ENCODE peak calls at places on chromosomes 16 and 17, in five cellular contexts. One of them, this sample, is unnamed.

GRCh38 chr16:53055603-53056527 is 1.1 kb downstream of the CHD9 start:
- DNase-seq in BJ: no peak
- DNase-seq in endothelial cell: peak
- DNase-seq in fibroblast of pulmonary artery: peak
- DNase-seq in mammary epithelial cell: peak
- DNase-seq in this sample: peak

GRCh38 chr16:77437859-77438258 is 3.0 kb upstream of the ADAMTS18 start:
- DNase-seq in BJ: no peak
- DNase-seq in fibroblast of pulmonary artery: peak
- DNase-seq in mammary epithelial cell: no peak
- DNase-seq in endothelial cell: no peak
- DNase-seq in this sample: no peak

GRCh38 chr16:68289621-68290329 is 21.0 kb downstream of the SLC7A6OS start:
- DNase-seq in fibroblast of pulmonary artery: peak
- DNase-seq in BJ: peak
- DNase-seq in mammary epithelial cell: no peak
- DNase-seq in endothelial cell: no peak
- DNase-seq in this sample: no peak

GRCh38 chr16:81997738-81998137 is 13.5 kb downstream of the SDR42E1 start:
- DNase-seq in BJ: peak
- DNase-seq in endothelial cell: no peak
- DNase-seq in mammary epithelial cell: peak
- DNase-seq in fibroblast of pulmonary artery: peak
- DNase-seq in this sample: no peak

GRCh38 chr17:56887552-56888467 is 26.0 kb downstream of the TRIM25 start:
- DNase-seq in BJ: no peak
- DNase-seq in mammary epithelial cell: peak
- DNase-seq in fibroblast of pulmonary artery: no peak
- DNase-seq in endothelial cell: no peak
- DNase-seq in this sample: no peak

GRCh38 chr17:28861393-28862203 is 6.8 kb downstream of the ERAL1 start:
- DNase-seq in BJ: no peak
- DNase-seq in fibroblast of pulmonary artery: no peak
- DNase-seq in endothelial cell: no peak
- DNase-seq in mammary epithelial cell: no peak
- DNase-seq in this sample: peak

GRCh38 chr16:89257757-89258465 is 40.4 kb downstream of the ZNF778 start:
- DNase-seq in mammary epithelial cell: no peak
- DNase-seq in endothelial cell: no peak
- DNase-seq in BJ: no peak
- DNase-seq in fibroblast of pulmonary artery: no peak
- DNase-seq in this sample: no peak

GRCh38 chr17:75826561-75827290 is 17.5 kb downstream of the UNC13D start:
- DNase-seq in BJ: no peak
- DNase-seq in endothelial cell: no peak
- DNase-seq in mammary epithelial cell: no peak
- DNase-seq in fibroblast of pulmonary artery: no peak
- DNase-seq in this sample: no peak

GRCh38 chr16:27708651-27709050 is 158.7 kb downstream of the KATNIP start:
- DNase-seq in fibroblast of pulmonary artery: no peak
- DNase-seq in endothelial cell: no peak
- DNase-seq in mammary epithelial cell: no peak
- DNase-seq in BJ: no peak
- DNase-seq in this sample: no peak

GRCh38 chr17:74139120-74139519 is 64.4 kb upstream of the RPL38 start:
- DNase-seq in fibroblast of pulmonary artery: no peak
- DNase-seq in mammary epithelial cell: no peak
- DNase-seq in endothelial cell: no peak
- DNase-seq in BJ: no peak
- DNase-seq in this sample: no peak

DNA sequence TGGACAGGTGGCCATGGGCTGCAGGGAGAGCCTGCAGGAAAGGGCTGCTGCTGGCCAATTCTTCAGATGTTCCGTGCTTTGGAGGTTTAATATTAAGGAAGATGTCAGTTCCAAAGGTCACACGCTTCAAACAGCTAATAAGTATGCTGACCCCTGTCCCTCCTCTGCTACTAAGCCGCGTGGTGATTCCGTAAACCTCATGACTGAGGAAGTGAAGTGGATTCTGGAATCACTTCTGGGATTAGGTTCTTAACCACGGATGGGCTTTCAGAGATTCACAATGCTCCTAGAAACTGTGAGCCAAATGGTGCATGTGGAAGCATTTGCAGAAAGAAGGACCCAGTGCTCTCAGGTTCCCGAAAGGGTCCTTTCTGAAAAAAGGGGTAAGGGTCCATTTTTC is 28.5 kb upstream of the ERN1 start:
- DNase-seq in mammary epithelial cell: no peak
- DNase-seq in fibroblast of pulmonary artery: no peak
- DNase-seq in endothelial cell: no peak
- DNase-seq in BJ: no peak
- DNase-seq in this sample: no peak
- TF ChIP-seq CTCF in mammary epithelial cell: no peak
- TF ChIP-seq CTCF in fibroblast of pulmonary artery: no peak
- TF ChIP-seq CTCF in endothelial cell: no peak
- TF ChIP-seq CTCF in BJ: no peak
- TF ChIP-seq CTCF in this sample: no peak

GRCh38 chr16:25709182-25709581 is 17.4 kb downstream of the HS3ST4 start:
- DNase-seq in endothelial cell: no peak
- DNase-seq in fibroblast of pulmonary artery: no peak
- DNase-seq in BJ: no peak
- DNase-seq in mammary epithelial cell: no peak
- DNase-seq in this sample: no peak

GRCh38 chr16:25707553-25707952 is 15.8 kb downstream of the HS3ST4 start:
- DNase-seq in BJ: no peak
- DNase-seq in endothelial cell: no peak
- DNase-seq in mammary epithelial cell: no peak
- DNase-seq in fibroblast of pulmonary artery: no peak
- DNase-seq in this sample: no peak

GRCh38 chr16:25713785-25714570 is 22.2 kb downstream of the HS3ST4 start:
- DNase-seq in endothelial cell: no peak
- DNase-seq in BJ: no peak
- DNase-seq in mammary epithelial cell: no peak
- DNase-seq in fibroblast of pulmonary artery: no peak
- DNase-seq in this sample: no peak

GRCh38 chr16:25707982-25708583 is 16.3 kb downstream of the HS3ST4 start:
- DNase-seq in endothelial cell: peak
- DNase-seq in fibroblast of pulmonary artery: peak
- DNase-seq in BJ: no peak
- DNase-seq in mammary epithelial cell: peak
- DNase-seq in this sample: no peak
- TF ChIP-seq CTCF in endothelial cell: peak
- TF ChIP-seq CTCF in fibroblast of pulmonary artery: peak
- TF ChIP-seq CTCF in BJ: peak
- TF ChIP-seq CTCF in mammary epithelial cell: peak
- TF ChIP-seq CTCF in this sample: no peak

GRCh38 chr17:876272-876671 is 94.1 kb downstream of the MRM3 start:
- DNase-seq in mammary epithelial cell: no peak
- DNase-seq in fibroblast of pulmonary artery: no peak
- DNase-seq in endothelial cell: no peak
- DNase-seq in BJ: no peak
- DNase-seq in this sample: no peak
- TF ChIP-seq CTCF in mammary epithelial cell: no peak
- TF ChIP-seq CTCF in fibroblast of pulmonary artery: no peak
- TF ChIP-seq CTCF in endothelial cell: no peak
- TF ChIP-seq CTCF in BJ: no peak
- TF ChIP-seq CTCF in this sample: no peak

GRCh38 chr17:7589204-7589868 is 558 bp downstream of the SOX15 start:
- DNase-seq in fibroblast of pulmonary artery: peak
- DNase-seq in endothelial cell: peak
- DNase-seq in mammary epithelial cell: peak
- DNase-seq in BJ: no peak
- DNase-seq in this sample: peak

GRCh38 chr17:7588553-7589203 is 1.2 kb downstream of the SOX15 start:
- DNase-seq in mammary epithelial cell: peak
- DNase-seq in BJ: no peak
- DNase-seq in endothelial cell: no peak
- DNase-seq in fibroblast of pulmonary artery: no peak
- DNase-seq in this sample: no peak

GRCh38 chr17:7586673-7587419 is 3.0 kb downstream of the SOX15 start:
- DNase-seq in BJ: no peak
- DNase-seq in fibroblast of pulmonary artery: no peak
- DNase-seq in endothelial cell: no peak
- DNase-seq in mammary epithelial cell: no peak
- DNase-seq in this sample: no peak

GRCh38 chr17:7587831-7588230 is 2.1 kb downstream of the SOX15 start:
- DNase-seq in endothelial cell: no peak
- DNase-seq in mammary epithelial cell: peak
- DNase-seq in BJ: no peak
- DNase-seq in fibroblast of pulmonary artery: no peak
- DNase-seq in this sample: no peak

GRCh38 chr17:7587420-7587786 is 2.5 kb downstream of the SOX15 start:
- DNase-seq in endothelial cell: no peak
- DNase-seq in BJ: peak
- DNase-seq in fibroblast of pulmonary artery: peak
- DNase-seq in mammary epithelial cell: peak
- DNase-seq in this sample: no peak
- TF ChIP-seq CTCF in endothelial cell: no peak
- TF ChIP-seq CTCF in BJ: peak
- TF ChIP-seq CTCF in fibroblast of pulmonary artery: no peak
- TF ChIP-seq CTCF in mammary epithelial cell: no peak
- TF ChIP-seq CTCF in this sample: no peak

GRCh38 chr17:38533241-38533640 is 72.5 kb downstream of the SRCIN1 start:
- DNase-seq in fibroblast of pulmonary artery: no peak
- DNase-seq in endothelial cell: no peak
- DNase-seq in mammary epithelial cell: no peak
- DNase-seq in BJ: no peak
- DNase-seq in this sample: no peak
- TF ChIP-seq CTCF in fibroblast of pulmonary artery: no peak
- TF ChIP-seq CTCF in endothelial cell: no peak
- TF ChIP-seq CTCF in mammary epithelial cell: no peak
- TF ChIP-seq CTCF in BJ: no peak
- TF ChIP-seq CTCF in this sample: no peak

GRCh38 chr17:61496957-61497653 is 44.9 kb downstream of the TBX4 start:
- DNase-seq in fibroblast of pulmonary artery: no peak
- DNase-seq in endothelial cell: no peak
- DNase-seq in mammary epithelial cell: no peak
- DNase-seq in BJ: peak
- DNase-seq in this sample: no peak

GRCh38 chr17:61498042-61498441 is 45.8 kb downstream of the TBX4 start:
- DNase-seq in BJ: no peak
- DNase-seq in mammary epithelial cell: no peak
- DNase-seq in endothelial cell: no peak
- DNase-seq in fibroblast of pulmonary artery: no peak
- DNase-seq in this sample: no peak

GRCh38 chr17:61498595-61498994 is 46.4 kb downstream of the TBX4 start:
- DNase-seq in BJ: no peak
- DNase-seq in endothelial cell: no peak
- DNase-seq in fibroblast of pulmonary artery: no peak
- DNase-seq in mammary epithelial cell: no peak
- DNase-seq in this sample: no peak

GRCh38 chr17:61500287-61500686 is 48.1 kb downstream of the TBX4 start:
- DNase-seq in BJ: no peak
- DNase-seq in fibroblast of pulmonary artery: no peak
- DNase-seq in mammary epithelial cell: no peak
- DNase-seq in endothelial cell: no peak
- DNase-seq in this sample: no peak

DNA sequence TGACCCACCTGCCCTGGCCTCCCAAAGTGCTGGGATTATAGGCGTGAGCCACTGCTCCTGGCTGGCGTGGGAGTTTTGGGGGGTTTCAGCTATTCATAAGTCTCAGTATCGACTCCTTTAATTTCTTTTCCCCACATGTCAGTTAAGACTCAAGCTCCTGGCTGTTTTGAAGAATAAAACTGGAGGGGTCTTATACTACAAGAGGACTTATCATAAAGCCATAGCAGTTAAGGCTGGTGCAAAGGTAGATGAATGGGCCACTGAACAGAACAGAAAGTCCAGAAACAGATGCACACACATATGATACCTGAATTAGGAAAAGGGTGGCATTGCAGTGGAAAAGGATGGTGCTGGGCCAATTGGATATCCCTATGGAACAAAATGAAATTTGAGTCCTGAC is 47.4 kb downstream of the TBX4 start:
- DNase-seq in BJ: no peak
- DNase-seq in endothelial cell: no peak
- DNase-seq in fibroblast of pulmonary artery: no peak
- DNase-seq in mammary epithelial cell: no peak
- DNase-seq in this sample: no peak
- TF ChIP-seq CTCF in BJ: no peak
- TF ChIP-seq CTCF in endothelial cell: no peak
- TF ChIP-seq CTCF in fibroblast of pulmonary artery: no peak
- TF ChIP-seq CTCF in mammary epithelial cell: no peak
- TF ChIP-seq CTCF in this sample: no peak

GRCh38 chr16:1981398-1981836 is at the start of gene NOXO1:
- DNase-seq in BJ: no peak
- DNase-seq in endothelial cell: no peak
- DNase-seq in fibroblast of pulmonary artery: no peak
- DNase-seq in mammary epithelial cell: peak
- DNase-seq in this sample: no peak

GRCh38 chr16:1983544-1984346 is at the start of gene GFER:
- DNase-seq in fibroblast of pulmonary artery: peak
- DNase-seq in BJ: peak
- DNase-seq in mammary epithelial cell: peak
- DNase-seq in endothelial cell: peak
- DNase-seq in this sample: peak

GRCh38 chr16:1984347-1985225 is 593 bp downstream of the GFER start:
- DNase-seq in fibroblast of pulmonary artery: no peak
- DNase-seq in BJ: no peak
- DNase-seq in endothelial cell: no peak
- DNase-seq in mammary epithelial cell: peak
- DNase-seq in this sample: no peak

GRCh38 chr16:1981972-1982574 is 804 bp upstream of the NOXO1 start:
- DNase-seq in fibroblast of pulmonary artery: no peak
- DNase-seq in BJ: no peak
- DNase-seq in mammary epithelial cell: peak
- DNase-seq in endothelial cell: no peak
- DNase-seq in this sample: no peak

DNA sequence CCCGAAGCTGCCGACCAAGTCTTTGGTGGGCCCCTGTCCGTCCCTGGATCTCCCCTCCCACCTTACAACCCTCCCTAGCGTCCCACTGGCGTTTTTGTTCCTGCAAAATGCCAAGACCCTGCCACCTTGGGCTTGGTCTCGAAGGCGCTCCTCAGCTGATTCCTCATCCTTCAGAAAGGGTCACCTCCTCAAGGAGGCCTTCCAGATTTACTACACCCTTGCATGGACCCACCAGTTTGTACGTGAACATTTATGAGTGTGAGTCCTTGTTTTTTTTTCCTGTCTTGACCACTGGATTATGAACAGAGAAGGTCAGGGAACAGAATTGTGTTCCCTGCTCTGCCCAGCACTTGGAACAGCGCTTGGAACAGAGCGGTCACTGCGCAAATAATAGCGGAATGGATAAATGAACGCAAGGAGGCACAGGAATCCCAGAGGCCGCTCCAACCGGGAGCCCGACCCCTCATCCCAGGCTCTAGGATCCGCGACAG is 895 bp upstream of the GFER start:
- DNase-seq in mammary epithelial cell: no peak
- DNase-seq in fibroblast of pulmonary artery: no peak
- DNase-seq in endothelial cell: no peak
- DNase-seq in BJ: no peak
- DNase-seq in this sample: no peak
- TF ChIP-seq CTCF in mammary epithelial cell: no peak
- TF ChIP-seq CTCF in fibroblast of pulmonary artery: no peak
- TF ChIP-seq CTCF in endothelial cell: no peak
- TF ChIP-seq CTCF in BJ: peak
- TF ChIP-seq CTCF in this sample: no peak

GRCh38 chr16:4894276-4895150 is 42.4 kb downstream of the PPL start:
- DNase-seq in BJ: no peak
- DNase-seq in mammary epithelial cell: no peak
- DNase-seq in endothelial cell: no peak
- DNase-seq in fibroblast of pulmonary artery: no peak
- DNase-seq in this sample: no peak
- TF ChIP-seq CTCF in BJ: no peak
- TF ChIP-seq CTCF in mammary epithelial cell: no peak
- TF ChIP-seq CTCF in endothelial cell: no peak
- TF ChIP-seq CTCF in fibroblast of pulmonary artery: no peak
- TF ChIP-seq CTCF in this sample: no peak

This sample was measured in heart left ventricle.